ENCODE peak calls at places on chromosomes 11 and 22, in seven cellular contexts. D is aorta; C is CD4-positive, CD25-positive, alpha-beta regulatory T cell; K is CD4-positive, alpha-beta memory T cell; J is CD4-positive, alpha-beta T cell; F is substantia nigra; H is left ventricle myocardium inferior. M is an unnamed sample.

GRCh38 chr22:31867386-31868153 is 76.8 kb upstream of the YWHAH start:
- DNase-seq in D (peak), C (peak), K (no peak), J (no peak), F (no peak), H (no peak), M (no peak)

GRCh38 chr11:61671527-61671926 is 8.7 kb upstream of the DAGLA start:
- DNase-seq in D (no peak), C (no peak), K (no peak), J (no peak), F (no peak), H (no peak), M (peak)

GRCh38 chr11:111571829-111572501 is 30.3 kb upstream of the SIK2 start:
- DNase-seq in D (no peak), C (no peak), K (no peak), J (no peak), F (no peak), H (no peak), M (no peak)

GRCh38 chr11:37533087-37533486 is 935.1 kb upstream of the RAG2 start:
- DNase-seq in D (no peak), C (no peak), K (no peak), J (no peak), F (no peak), H (no peak), M (no peak)

GRCh38 chr11:119689318-119689717 is 39.7 kb downstream of the NECTIN1 start:
- DNase-seq in D (no peak), C (no peak), K (no peak), J (no peak), F (no peak), H (no peak), M (no peak)

GRCh38 chr22:17913705-17914282 is 110.6 kb downstream of the MICAL3 start:
- DNase-seq in D (no peak), C (no peak), K (no peak), J (no peak), F (no peak), H (no peak), M (no peak)

GRCh38 chr11:64713031-64713780 is 9.8 kb downstream of the NRXN2 start:
- DNase-seq in D (peak), C (no peak), K (peak), J (no peak), F (no peak), H (peak), M (peak)

GRCh38 chr11:123065634-123066033 is 3.7 kb upstream of the HSPA8 start:
- DNase-seq in D (no peak), C (no peak), K (no peak), J (no peak), F (no peak), H (no peak), M (no peak)

GRCh38 chr11:120334894-120335462 is 1.2 kb upstream of the ARHGEF12 start:
- DNase-seq in D (no peak), C (peak), K (peak), J (peak), F (no peak), H (no peak), M (peak)

GRCh38 chr11:60950933-60951610 is 904 bp downstream of the SLC15A3 start:
- DNase-seq in D (peak), C (peak), K (peak), J (no peak), F (no peak), H (peak), M (no peak)

GRCh38 chr11:99198215-99198614 is 177.5 kb downstream of the CNTN5 start:
- DNase-seq in D (no peak), C (no peak), K (no peak), J (no peak), F (no peak), H (no peak), M (no peak)

GRCh38 chr22:46687460-46687859 is 50.6 kb downstream of the CERK start:
- DNase-seq in D (no peak), C (no peak), K (no peak), J (no peak), F (no peak), H (no peak), M (no peak)

GRCh38 chr22:44309137-44309536 is 3.6 kb downstream of the SHISAL1 start:
- DNase-seq in D (no peak), C (peak), K (no peak), J (no peak), F (no peak), H (no peak), M (peak)

GRCh38 chr11:8263769-8264410 is at the start of gene LMO1:
- DNase-seq in D (peak), C (peak), K (peak), J (peak), F (no peak), H (peak), M (peak)

GRCh38 chr11:34679681-34680080 is 58.8 kb downstream of the EHF start:
- DNase-seq in D (no peak), C (no peak), K (no peak), J (no peak), F (no peak), H (peak), M (no peak)

GRCh38 chr11:46738887-46739286 is 19.9 kb downstream of the F2 start:
- DNase-seq in D (peak), C (no peak), K (no peak), J (no peak), F (no peak), H (no peak), M (no peak)

GRCh38 chr11:43508511-43508918 is 149.8 kb downstream of the TTC17 start:
- DNase-seq in D (no peak), C (no peak), K (no peak), J (no peak), F (no peak), H (no peak), M (no peak)

GRCh38 chr11:93757924-93758865 is 16.7 kb downstream of the C11orf54 start:
- DNase-seq in D (no peak), C (no peak), K (no peak), J (no peak), F (no peak), H (no peak), M (no peak)

GRCh38 chr11:42462558-42463310 is 849.1 kb upstream of the API5 start:
- DNase-seq in D (no peak), C (no peak), K (no peak), J (no peak), F (no peak), H (no peak), M (no peak)

GRCh38 chr11:13429836-13430235 is 33.2 kb downstream of the BTBD10 start:
- DNase-seq in D (no peak), C (no peak), K (no peak), J (no peak), F (no peak), H (no peak), M (no peak)

GRCh38 chr11:31808268-31808667 is 2.9 kb downstream of the PAX6 start:
- DNase-seq in D (no peak), C (no peak), K (no peak), J (no peak), F (no peak), H (no peak), M (no peak)

GRCh38 chr11:8209208-8209807 is 40.5 kb upstream of the RIC3 start:
- DNase-seq in D (no peak), C (peak), K (no peak), J (no peak), F (peak), H (peak), M (no peak)

GRCh38 chr11:68855205-68855978 is 13.7 kb upstream of the CPT1A start:
- DNase-seq in D (peak), C (peak), K (peak), J (no peak), F (no peak), H (peak), M (peak)

GRCh38 chr11:76041208-76041607 is 165.1 kb downstream of the WNT11 start:
- DNase-seq in D (no peak), C (no peak), K (no peak), J (no peak), F (no peak), H (no peak), M (no peak)

GRCh38 chr11:69978841-69979614 is 99.1 kb upstream of the ANO1 start:
- DNase-seq in D (no peak), C (no peak), K (no peak), J (no peak), F (no peak), H (no peak), M (no peak)

GRCh38 chr11:209275-210121 is 2.0 kb downstream of the RIC8A start:
- DNase-seq in D (peak), C (no peak), K (no peak), J (no peak), F (no peak), H (no peak), M (no peak)

GRCh38 chr22:20479612-20480196 is 15.9 kb downstream of the KLHL22 start:
- DNase-seq in D (no peak), C (no peak), K (no peak), J (no peak), F (no peak), H (no peak), M (peak)

GRCh38 chr11:79139900-79140299 is 300.9 kb downstream of the TENM4 start:
- DNase-seq in D (no peak), C (peak), K (no peak), J (no peak), F (no peak), H (no peak), M (no peak)

GRCh38 chr22:20008221-20008995 is 8.2 kb downstream of the ARVCF start:
- DNase-seq in D (peak), C (no peak), K (no peak), J (no peak), F (no peak), H (no peak), M (no peak)

DNA sequence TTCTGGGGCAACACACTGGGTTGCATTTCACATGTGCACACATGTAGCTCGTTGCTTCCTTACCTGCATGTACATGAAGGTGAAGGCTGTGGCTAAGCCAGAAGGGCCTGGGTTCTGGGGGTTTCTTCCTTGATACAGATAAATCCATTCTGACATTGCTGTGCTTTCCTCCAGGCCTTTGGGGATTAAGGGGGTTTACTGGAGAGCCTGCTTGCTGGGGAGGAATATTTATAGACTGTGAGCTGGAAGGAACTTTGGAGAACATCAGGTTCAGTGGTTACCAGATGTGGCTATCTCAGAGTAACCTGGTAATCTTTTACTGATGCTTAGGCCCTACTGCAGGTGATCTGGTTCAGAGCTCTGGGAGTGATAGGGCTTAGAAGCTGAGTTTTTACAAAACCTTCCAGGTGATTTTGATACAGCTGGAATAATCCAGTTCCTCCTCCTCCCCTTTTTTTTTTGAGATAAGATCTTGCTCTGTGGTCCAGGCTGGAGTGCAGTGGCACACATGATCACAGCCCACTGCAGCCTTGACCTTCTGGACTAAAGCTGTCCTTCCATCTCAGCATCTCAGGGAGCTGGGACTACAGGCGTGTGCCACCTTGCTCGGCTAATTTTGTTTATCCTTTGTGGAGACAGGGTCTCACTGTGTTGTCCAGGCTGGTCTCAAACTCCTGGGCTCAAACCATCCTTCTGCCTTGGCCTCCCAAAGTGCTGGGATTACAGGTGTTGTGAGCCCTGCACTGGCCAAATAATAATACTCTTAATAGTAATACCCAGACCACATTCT is 19.9 kb downstream of the ACO2 start:
- DNase-seq in D (peak), C (no peak), K (no peak), J (no peak), F (no peak), H (no peak), M (no peak)
- H3K27ac ChIP-seq in D (no peak), C (no peak), K (no peak), J (no peak), F (peak), H (peak), M (peak)

GRCh38 chr11:57778318-57779037 is 16.9 kb downstream of the CTNND1 start:
- DNase-seq in D (peak), C (no peak), K (no peak), J (no peak), F (peak), H (peak), M (peak)

GRCh38 chr11:57777969-57778317 is 16.3 kb downstream of the CTNND1 start:
- DNase-seq in D (no peak), C (no peak), K (no peak), J (no peak), F (no peak), H (no peak), M (no peak)

GRCh38 chr11:57781529-57781943 is 19.9 kb downstream of the CTNND1 start:
- DNase-seq in D (no peak), C (no peak), K (no peak), J (no peak), F (no peak), H (no peak), M (no peak)

GRCh38 chr11:57776577-57776976 is 15.0 kb downstream of the CTNND1 start:
- DNase-seq in D (no peak), C (no peak), K (no peak), J (no peak), F (no peak), H (no peak), M (no peak)

DNA sequence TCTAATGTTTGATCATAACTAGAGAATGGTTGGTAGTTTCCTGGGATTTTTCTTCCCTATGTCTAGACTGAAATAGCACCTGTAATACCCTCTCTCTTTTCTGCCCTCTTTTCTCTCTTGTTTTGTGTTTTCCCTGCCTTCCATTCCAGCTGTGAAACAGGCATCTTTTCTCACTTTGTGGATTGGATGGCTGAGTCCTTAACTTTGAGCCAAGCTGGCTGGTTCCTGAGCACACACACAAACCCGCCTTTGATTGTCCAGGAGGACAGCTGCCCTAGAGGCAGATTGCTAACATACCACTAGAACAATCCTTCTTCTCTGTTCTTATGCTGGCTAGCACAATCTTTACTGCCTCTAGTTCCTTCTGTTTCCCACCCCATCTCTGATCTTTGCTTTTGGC is 17.7 kb downstream of the CTNND1 start:
- DNase-seq in D (no peak), C (no peak), K (no peak), J (no peak), F (peak), H (no peak), M (peak)
- H3K27ac ChIP-seq in D (peak), C (no peak), K (no peak), J (no peak), F (peak), H (peak), M (peak)

GRCh38 chr22:48805516-48805915 is 1022.2 kb downstream of the BRD1 start:
- DNase-seq in D (peak), C (no peak), K (no peak), J (no peak), F (no peak), H (no peak), M (no peak)

GRCh38 chr22:48802576-48802975 is 1025.1 kb downstream of the BRD1 start:
- DNase-seq in D (peak), C (no peak), K (no peak), J (no peak), F (no peak), H (no peak), M (no peak)

GRCh38 chr22:48803993-48804810 is 1023.5 kb downstream of the BRD1 start:
- DNase-seq in D (peak), C (no peak), K (no peak), J (no peak), F (no peak), H (no peak), M (no peak)

GRCh38 chr22:48804811-48805301 is 1022.8 kb downstream of the BRD1 start:
- DNase-seq in D (peak), C (no peak), K (no peak), J (no peak), F (no peak), H (no peak), M (no peak)

GRCh38 chr22:48803171-48803992 is 1024.3 kb downstream of the BRD1 start:
- DNase-seq in D (peak), C (no peak), K (no peak), J (no peak), F (no peak), H (no peak), M (no peak)
- H3K27ac ChIP-seq in D (no peak), C (no peak), K (no peak), J (no peak), F (no peak), H (no peak), M (no peak)

GRCh38 chr11:105613183-105613582 is 3.3 kb downstream of the GRIA4 start:
- DNase-seq in D (no peak), C (no peak), K (no peak), J (no peak), F (no peak), H (no peak), M (no peak)
- H3K27ac ChIP-seq in D (no peak), C (no peak), K (no peak), J (no peak), F (peak), H (no peak), M (no peak)